ENCODE peak calls at places on chromosomes 11 and 22, in ten cellular contexts. F is lung, L is neural progenitor cell, H is thoracic aorta, Y is RWPE2, O is fibroblast of lung, W is uterus, G is pancreas, B is A549, J is AG04450. I is an unnamed sample.

GRCh38 chr11:47971501-47971900 is 8.9 kb upstream of the PTPRJ start:
- DNase-seq in F (no peak), L (no peak), G (no peak), J (no peak), W (no peak), O (no peak), Y (no peak), H (no peak), B (no peak), I (no peak)

GRCh38 chr22:50092342-50092741 is 2.5 kb downstream of the MOV10L1 start:
- DNase-seq in L (no peak), F (no peak), H (no peak), B (no peak), O (no peak), W (no peak), G (no peak), Y (no peak), J (no peak), I (no peak)

GRCh38 chr22:44012172-44012571 is 11.9 kb upstream of the PARVB start:
- DNase-seq in J (no peak), W (no peak), O (no peak), G (no peak), B (no peak), F (no peak), L (no peak), H (no peak), Y (no peak), I (no peak)

GRCh38 chr11:36931167-36931566 is 333.1 kb upstream of the RAG2 start:
- DNase-seq in B (no peak), J (no peak), L (no peak), G (no peak), W (no peak), H (no peak), O (no peak), F (no peak), Y (no peak), I (no peak)

GRCh38 chr11:130121430-130121978 is 38.1 kb upstream of the ST14 start:
- DNase-seq in B (no peak), L (no peak), J (peak; percentile 34), O (peak; percentile 88), H (no peak), F (no peak), W (no peak), Y (no peak), G (no peak), I (no peak)

GRCh38 chr11:90434858-90435257 is 212.0 kb upstream of the CHORDC1 start:
- DNase-seq in H (no peak), Y (no peak), W (no peak), F (no peak), L (peak; percentile 8), B (peak; percentile 30), O (no peak), G (no peak), J (no peak), I (no peak)

GRCh38 chr11:70139785-70140410 is 61.8 kb downstream of the ANO1 start:
- DNase-seq in G (no peak), Y (no peak), F (peak; percentile 31), O (no peak), J (no peak), H (no peak), W (no peak), L (no peak), B (no peak), I (no peak)

GRCh38 chr11:116925050-116925449 is 87.6 kb upstream of the APOA1 start:
- DNase-seq in F (no peak), W (no peak), Y (no peak), L (peak; percentile 55), B (no peak), O (no peak), J (no peak), H (no peak), G (no peak), I (no peak)

GRCh38 chr22:23832226-23833016 is 6.4 kb downstream of the DERL3 start:
- DNase-seq in H (no peak), G (no peak), J (no peak), L (no peak), B (no peak), F (no peak), W (no peak), Y (peak; percentile 36), O (no peak), I (no peak)

GRCh38 chr11:122695076-122695620 is 39.6 kb downstream of the UBASH3B start:
- DNase-seq in L (no peak), O (no peak), B (no peak), H (no peak), Y (no peak), J (no peak), G (no peak), W (no peak), F (no peak), I (no peak)

GRCh38 chr11:122692444-122692843 is 36.9 kb downstream of the UBASH3B start:
- DNase-seq in L (no peak), Y (no peak), W (no peak), G (no peak), H (no peak), B (no peak), J (no peak), O (no peak), F (no peak), I (no peak)

GRCh38 chr11:122690801-122691649 is 35.5 kb downstream of the UBASH3B start:
- DNase-seq in L (peak; percentile 18), Y (no peak), J (no peak), W (no peak), H (no peak), G (no peak), B (no peak), F (no peak), O (peak; percentile 18), I (peak; percentile 33)

GRCh38 chr11:122690292-122690691 is 34.8 kb downstream of the UBASH3B start:
- DNase-seq in L (no peak), Y (no peak), F (no peak), H (no peak), O (no peak), W (no peak), G (no peak), J (no peak), B (no peak), I (no peak)

GRCh38 chr11:122691751-122692150 is 36.2 kb downstream of the UBASH3B start:
- DNase-seq in F (no peak), J (no peak), Y (no peak), O (no peak), W (no peak), H (no peak), L (peak; percentile 16), B (no peak), G (no peak), I (no peak)
- H3K4me3 ChIP-seq in F (no peak overlapping the region), J (no peak overlapping the region), Y (no peak overlapping the region), O (no peak overlapping the region), W (no peak overlapping the region), H (no peak overlapping the region), L (no peak overlapping the region), B (no peak overlapping the region), G (no peak overlapping the region), I (no peak overlapping the region)

GRCh38 chr11:104895619-104896018 is 2.6 kb downstream of the CASP12 start:
- DNase-seq in L (no peak), B (no peak), G (no peak), F (no peak), J (no peak), O (no peak), H (no peak), Y (no peak), W (no peak), I (no peak)
- TF ChIP-seq CTCF in L (no peak), B (no peak), G (no peak), F (no peak), J (no peak), O (no peak), H (no peak), Y (no peak), W (no peak), I (no peak)

DNA sequence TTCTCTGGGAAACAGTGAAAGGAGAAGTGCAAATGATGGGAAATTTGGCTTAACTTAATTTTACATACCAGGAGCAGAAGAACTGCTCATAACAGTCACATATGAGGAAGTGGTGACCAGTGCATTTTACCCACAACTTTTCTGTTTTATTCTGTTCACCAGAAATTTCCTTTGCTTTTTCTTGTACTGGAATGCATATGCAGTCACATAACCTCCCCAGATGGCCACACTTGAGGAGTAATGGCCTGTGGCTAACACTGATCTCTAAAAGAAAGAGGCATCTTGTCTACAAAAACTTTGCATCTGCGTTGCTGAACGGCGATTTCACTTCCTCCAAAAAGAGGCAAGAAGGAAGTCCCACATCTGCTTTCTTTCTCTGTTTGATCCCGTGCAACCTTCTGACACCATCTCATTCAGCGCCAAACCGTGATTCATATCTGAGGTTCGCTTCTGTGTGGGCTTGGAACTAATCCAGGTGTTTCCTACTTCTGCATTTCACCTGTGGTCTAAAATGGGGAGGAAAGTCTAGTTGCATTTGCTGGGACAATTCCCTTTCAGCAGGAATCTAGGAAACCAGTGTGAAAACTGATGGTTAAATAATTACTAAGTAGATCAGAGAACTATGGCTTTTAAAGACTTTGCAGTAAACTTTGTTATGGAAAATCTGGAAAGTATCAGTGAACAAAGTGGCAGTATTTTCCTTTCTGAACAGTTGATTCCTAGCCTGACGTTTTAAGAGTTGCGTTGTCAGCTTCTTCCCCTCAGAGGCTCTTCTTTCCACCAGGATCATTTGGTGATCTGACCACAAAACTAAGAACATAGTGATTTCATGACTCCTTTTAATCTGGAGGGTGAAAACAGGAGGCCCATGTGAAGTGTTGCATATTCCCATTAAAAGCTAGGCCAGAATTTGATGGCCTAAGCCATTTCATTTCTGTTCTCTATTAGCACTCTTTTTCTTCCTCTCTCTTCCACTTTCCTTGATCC is 4.2 kb upstream of the MPEG1 start:
- DNase-seq in F (peak; percentile 45), J (no peak), G (no peak), H (no peak), O (peak; percentile 11), L (no peak), Y (no peak), B (no peak), W (peak; percentile 52), I (no peak)
- H3K4me3 ChIP-seq in F (no peak overlapping the region), J (no peak overlapping the region), G (no peak overlapping the region), H (no peak overlapping the region), O (peak overlapping the region; percentile 16), L (no peak overlapping the region), Y (no peak overlapping the region), B (no peak overlapping the region), W (no peak overlapping the region), I (no peak overlapping the region)

DNA sequence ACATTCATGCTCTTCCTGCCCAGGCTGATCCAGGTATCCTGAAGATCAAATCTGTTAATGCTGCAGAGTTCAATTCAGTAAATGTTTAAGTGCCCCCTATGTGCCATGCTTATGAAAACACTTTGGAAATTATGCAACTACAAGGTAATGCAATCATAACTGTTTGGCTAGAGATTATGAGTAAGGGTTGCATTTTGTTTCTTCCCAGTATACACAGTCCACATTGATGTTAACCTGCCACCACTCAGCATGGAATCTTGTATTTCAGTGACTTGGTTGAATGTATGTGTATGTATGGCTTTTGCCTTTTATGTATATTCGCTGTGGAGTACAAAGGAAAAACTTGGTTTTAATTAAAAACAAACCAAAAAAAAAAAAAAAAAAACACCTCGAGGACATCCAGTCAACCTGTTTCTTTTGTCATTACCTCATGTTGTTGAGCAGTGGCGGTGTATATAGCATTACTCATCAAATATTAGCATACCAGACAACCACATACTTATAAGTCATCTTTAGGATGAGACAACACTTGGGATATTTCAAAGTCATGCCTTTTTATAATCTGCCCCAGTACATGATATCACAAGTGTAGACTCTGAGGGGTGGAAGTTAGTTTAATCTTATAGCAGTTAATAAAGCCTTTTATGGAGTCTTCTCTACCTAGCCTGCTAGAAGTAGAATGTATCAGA is 86.1 kb upstream of the HORMAD2 start:
- DNase-seq in H (no peak), G (no peak), L (no peak), J (no peak), F (no peak), B (peak; percentile 65), W (no peak), Y (no peak), O (peak; percentile 95), I (peak; percentile 38)
- TF ChIP-seq CTCF in H (no peak), G (no peak), L (no peak), J (peak; percentile 34), F (no peak), B (peak; percentile 37), W (no peak), Y (peak; percentile 69), O (peak; percentile 10), I (peak; percentile 18)

I was measured in BJ.